ENCODE peak calls at places on chromosomes 13 and 19, in six cellular contexts. One of them, this sample, is unnamed.

GRCh38 chr13:98981596-98982195 is 3.8 kb upstream of the DOCK9 start:
- DNase-seq in HCT116: no peak
- DNase-seq in GM12878: no peak
- DNase-seq in K562: no peak
- DNase-seq in HepG2: no peak
- DNase-seq in Panc1: no peak
- DNase-seq in this sample: no peak

GRCh38 chr19:41223431-41224234 is 4.6 kb downstream of the AXL start:
- DNase-seq in HCT116: peak; percentile 49
- DNase-seq in GM12878: no peak
- DNase-seq in K562: no peak
- DNase-seq in HepG2: peak; percentile 57
- DNase-seq in Panc1: no peak
- DNase-seq in this sample: peak; percentile 76

GRCh38 chr19:40347476-40348124 is 597 bp downstream of the C19orf47 start:
- DNase-seq in HCT116: no peak
- DNase-seq in GM12878: no peak
- DNase-seq in K562: no peak
- DNase-seq in HepG2: no peak
- DNase-seq in Panc1: no peak
- DNase-seq in this sample: no peak

GRCh38 chr13:65990684-65991083 is 1239.5 kb downstream of the PCDH9 start:
- DNase-seq in HCT116: no peak
- DNase-seq in GM12878: no peak
- DNase-seq in K562: no peak
- DNase-seq in HepG2: no peak
- DNase-seq in Panc1: no peak
- DNase-seq in this sample: peak; percentile 23

GRCh38 chr13:28579334-28579733 is 79.6 kb upstream of the POMP start:
- DNase-seq in HCT116: no peak
- DNase-seq in GM12878: no peak
- DNase-seq in K562: no peak
- DNase-seq in HepG2: no peak
- DNase-seq in Panc1: no peak
- DNase-seq in this sample: peak; percentile 63

GRCh38 chr19:42433503-42434260 is 6.5 kb upstream of the LIPE start:
- DNase-seq in HCT116: no peak
- DNase-seq in GM12878: no peak
- DNase-seq in K562: peak; percentile 72
- DNase-seq in HepG2: peak; percentile 95
- DNase-seq in Panc1: no peak
- DNase-seq in this sample: peak; percentile 86

GRCh38 chr13:106155411-106155810 is 380.1 kb downstream of the EFNB2 start:
- DNase-seq in HCT116: no peak
- DNase-seq in GM12878: no peak
- DNase-seq in K562: no peak
- DNase-seq in HepG2: no peak
- DNase-seq in Panc1: no peak
- DNase-seq in this sample: no peak

GRCh38 chr13:44463759-44464158 is 90.1 kb downstream of the SERP2 start:
- DNase-seq in HCT116: no peak
- DNase-seq in GM12878: no peak
- DNase-seq in K562: no peak
- DNase-seq in HepG2: no peak
- DNase-seq in Panc1: no peak
- DNase-seq in this sample: no peak

GRCh38 chr13:53124568-53125094 is 96.0 kb downstream of the OLFM4 start:
- DNase-seq in HCT116: no peak
- DNase-seq in GM12878: no peak
- DNase-seq in K562: no peak
- DNase-seq in HepG2: no peak
- DNase-seq in Panc1: no peak
- DNase-seq in this sample: no peak

GRCh38 chr19:41870401-41870873 is 6.6 kb upstream of the CD79A start:
- DNase-seq in HCT116: no peak
- DNase-seq in GM12878: no peak
- DNase-seq in K562: no peak
- DNase-seq in HepG2: no peak
- DNase-seq in Panc1: no peak
- DNase-seq in this sample: no peak

GRCh38 chr19:44627631-44628030 is 14.3 kb downstream of the IGSF23 start:
- DNase-seq in HCT116: no peak
- DNase-seq in GM12878: no peak
- DNase-seq in K562: no peak
- DNase-seq in HepG2: no peak
- DNase-seq in Panc1: no peak
- DNase-seq in this sample: no peak

GRCh38 chr13:38386421-38386820 is 36.8 kb downstream of the UFM1 start:
- DNase-seq in HCT116: no peak
- DNase-seq in GM12878: no peak
- DNase-seq in K562: no peak
- DNase-seq in HepG2: no peak
- DNase-seq in Panc1: no peak
- DNase-seq in this sample: no peak

GRCh38 chr19:53989600-53990533 is 1.6 kb upstream of the CACNG6 start:
- DNase-seq in HCT116: no peak
- DNase-seq in GM12878: no peak
- DNase-seq in K562: no peak
- DNase-seq in HepG2: no peak
- DNase-seq in Panc1: peak; percentile 87
- DNase-seq in this sample: peak; percentile 18

GRCh38 chr19:18522124-18522861 is 423 bp upstream of the ELL start:
- DNase-seq in HCT116: peak; percentile 99
- DNase-seq in GM12878: peak; percentile 99
- DNase-seq in K562: peak; percentile 98
- DNase-seq in HepG2: peak; percentile 99
- DNase-seq in Panc1: peak; percentile 93
- DNase-seq in this sample: peak; percentile 100

GRCh38 chr13:112952759-112953541 is 16.1 kb upstream of the MCF2L start:
- DNase-seq in HCT116: no peak
- DNase-seq in GM12878: no peak
- DNase-seq in K562: no peak
- DNase-seq in HepG2: peak; percentile 73
- DNase-seq in Panc1: no peak
- DNase-seq in this sample: no peak

GRCh38 chr13:112951674-112952371 is 17.2 kb upstream of the MCF2L start:
- DNase-seq in HCT116: no peak
- DNase-seq in GM12878: no peak
- DNase-seq in K562: no peak
- DNase-seq in HepG2: peak; percentile 95
- DNase-seq in Panc1: no peak
- DNase-seq in this sample: no peak

GRCh38 chr13:112942689-112943308 is 26.2 kb upstream of the MCF2L start:
- DNase-seq in HCT116: peak; percentile 91
- DNase-seq in GM12878: peak; percentile 71
- DNase-seq in K562: peak; percentile 83
- DNase-seq in HepG2: peak; percentile 94
- DNase-seq in Panc1: peak; percentile 78
- DNase-seq in this sample: peak; percentile 99

GRCh38 chr13:112943309-112944125 is 25.5 kb upstream of the MCF2L start:
- DNase-seq in HCT116: no peak
- DNase-seq in GM12878: no peak
- DNase-seq in K562: no peak
- DNase-seq in HepG2: no peak
- DNase-seq in Panc1: no peak
- DNase-seq in this sample: peak; percentile 72

GRCh38 chr13:112947796-112948195 is 21.2 kb upstream of the MCF2L start:
- DNase-seq in HCT116: no peak
- DNase-seq in GM12878: no peak
- DNase-seq in K562: no peak
- DNase-seq in HepG2: no peak
- DNase-seq in Panc1: no peak
- DNase-seq in this sample: no peak
- H3K27me3 ChIP-seq in HCT116: peaks cover 4% of the 10 kb centered on the region
- H3K27me3 ChIP-seq in GM12878: no peaks in the 10 kb centered on the region
- H3K27me3 ChIP-seq in K562: peaks cover 3% of the 10 kb centered on the region
- H3K27me3 ChIP-seq in HepG2: no peaks in the 10 kb centered on the region
- H3K27me3 ChIP-seq in Panc1: peaks cover 3% of the 10 kb centered on the region
- H3K27me3 ChIP-seq in this sample: no peaks in the 10 kb centered on the region

GRCh38 chr19:16188521-16188920 is 3.3 kb downstream of the FAM32A start:
- DNase-seq in HCT116: no peak
- DNase-seq in GM12878: no peak
- DNase-seq in K562: no peak
- DNase-seq in HepG2: no peak
- DNase-seq in Panc1: no peak
- DNase-seq in this sample: no peak

GRCh38 chr19:16190198-16190597 is 5.0 kb downstream of the FAM32A start:
- DNase-seq in HCT116: no peak
- DNase-seq in GM12878: no peak
- DNase-seq in K562: no peak
- DNase-seq in HepG2: no peak
- DNase-seq in Panc1: no peak
- DNase-seq in this sample: no peak

GRCh38 chr19:16185123-16185924 is at the start of gene FAM32A:
- DNase-seq in HCT116: peak; percentile 98
- DNase-seq in GM12878: peak; percentile 98
- DNase-seq in K562: peak; percentile 100
- DNase-seq in HepG2: peak; percentile 98
- DNase-seq in Panc1: peak; percentile 96
- DNase-seq in this sample: peak; percentile 98

GRCh38 chr19:16184665-16185122 is 516 bp upstream of the FAM32A start:
- DNase-seq in HCT116: no peak
- DNase-seq in GM12878: no peak
- DNase-seq in K562: no peak
- DNase-seq in HepG2: no peak
- DNase-seq in Panc1: no peak
- DNase-seq in this sample: no peak

GRCh38 chr19:16185925-16186234 is 670 bp downstream of the FAM32A start:
- DNase-seq in HCT116: no peak
- DNase-seq in GM12878: no peak
- DNase-seq in K562: no peak
- DNase-seq in HepG2: peak; percentile 39
- DNase-seq in Panc1: no peak
- DNase-seq in this sample: no peak
- TF ChIP-seq CTCF in HCT116: no peak
- TF ChIP-seq CTCF in GM12878: peak; percentile 46
- TF ChIP-seq CTCF in K562: peak; percentile 65
- TF ChIP-seq CTCF in HepG2: no peak
- TF ChIP-seq CTCF in Panc1: no peak
- TF ChIP-seq CTCF in this sample: no peak

DNA sequence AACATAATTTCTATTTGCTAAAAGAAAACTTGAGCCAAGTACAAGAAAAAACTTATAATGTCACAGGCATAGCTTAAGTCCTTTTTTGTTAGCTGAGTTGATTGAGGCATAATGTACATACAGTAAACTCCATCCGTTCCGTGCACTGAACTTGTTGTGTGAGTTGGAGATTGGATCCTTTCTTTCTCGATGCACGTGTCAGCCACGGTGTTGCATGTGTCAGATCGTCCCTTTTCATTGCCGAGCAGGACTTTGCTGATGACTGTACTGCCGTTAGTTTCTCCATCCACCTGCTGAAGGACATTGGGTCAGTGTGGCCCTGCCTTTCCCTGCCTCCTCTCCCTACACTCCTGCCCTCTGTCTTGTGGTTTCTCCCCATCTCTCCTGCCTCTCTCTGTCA is 34.4 kb downstream of the IGFL2 start:
- DNase-seq in HCT116: no peak
- DNase-seq in GM12878: no peak
- DNase-seq in K562: no peak
- DNase-seq in HepG2: no peak
- DNase-seq in Panc1: no peak
- DNase-seq in this sample: no peak
- TF ChIP-seq REST in HCT116: no peak
- TF ChIP-seq REST in GM12878: no peak
- TF ChIP-seq REST in K562: no peak
- TF ChIP-seq REST in HepG2: no peak
- TF ChIP-seq REST in Panc1: no peak
- TF ChIP-seq REST in this sample: no peak

GRCh38 chr19:3292958-3293529 is 68.6 kb downstream of the CELF5 start:
- DNase-seq in HCT116: no peak
- DNase-seq in GM12878: no peak
- DNase-seq in K562: no peak
- DNase-seq in HepG2: peak; percentile 39
- DNase-seq in Panc1: no peak
- DNase-seq in this sample: no peak

GRCh38 chr19:3291644-3292043 is 67.2 kb downstream of the CELF5 start:
- DNase-seq in HCT116: no peak
- DNase-seq in GM12878: no peak
- DNase-seq in K562: no peak
- DNase-seq in HepG2: no peak
- DNase-seq in Panc1: no peak
- DNase-seq in this sample: no peak

GRCh38 chr19:3295581-3295980 is 70.8 kb upstream of the NFIC start:
- DNase-seq in HCT116: no peak
- DNase-seq in GM12878: no peak
- DNase-seq in K562: no peak
- DNase-seq in HepG2: no peak
- DNase-seq in Panc1: no peak
- DNase-seq in this sample: no peak

GRCh38 chr19:3294080-3294850 is 69.8 kb downstream of the CELF5 start:
- DNase-seq in HCT116: no peak
- DNase-seq in GM12878: no peak
- DNase-seq in K562: no peak
- DNase-seq in HepG2: no peak
- DNase-seq in Panc1: no peak
- DNase-seq in this sample: no peak

DNA sequence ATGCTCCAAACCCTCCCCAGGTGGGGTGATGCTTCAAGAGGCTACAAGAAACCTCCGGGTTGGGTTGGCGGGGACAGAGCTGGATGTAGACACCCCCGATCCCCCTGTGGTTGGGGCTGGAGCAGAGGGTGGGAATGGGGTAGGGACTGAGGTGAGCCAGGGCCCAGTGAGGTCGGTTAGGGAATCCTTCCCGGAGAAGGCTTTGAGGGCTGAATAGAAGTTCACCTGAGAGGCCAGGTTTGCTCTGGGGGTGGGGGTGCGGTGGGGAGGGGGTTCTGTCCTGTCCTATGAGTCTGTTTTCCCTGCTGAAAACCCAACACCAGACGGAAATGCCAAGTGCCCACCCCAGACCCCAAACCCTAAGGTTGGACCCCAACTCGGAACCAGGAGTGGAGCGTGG is 69.1 kb downstream of the CELF5 start:
- DNase-seq in HCT116: no peak
- DNase-seq in GM12878: no peak
- DNase-seq in K562: no peak
- DNase-seq in HepG2: no peak
- DNase-seq in Panc1: no peak
- DNase-seq in this sample: no peak
- H3K27me3 ChIP-seq in HCT116: no peaks in the 10 kb centered on the region
- H3K27me3 ChIP-seq in GM12878: peaks cover 6% of the 10 kb centered on the region
- H3K27me3 ChIP-seq in K562: peaks cover 12% of the 10 kb centered on the region
- H3K27me3 ChIP-seq in HepG2: peaks cover 26% of the 10 kb centered on the region
- H3K27me3 ChIP-seq in Panc1: no peaks in the 10 kb centered on the region
- H3K27me3 ChIP-seq in this sample: no peaks in the 10 kb centered on the region

GRCh38 chr19:15124572-15125231 is 17.5 kb downstream of the SYDE1 start:
- DNase-seq in HCT116: no peak
- DNase-seq in GM12878: no peak
- DNase-seq in K562: no peak
- DNase-seq in HepG2: peak; percentile 50
- DNase-seq in Panc1: no peak
- DNase-seq in this sample: peak; percentile 87
- TF ChIP-seq CTCF in HCT116: no peak
- TF ChIP-seq CTCF in GM12878: no peak
- TF ChIP-seq CTCF in K562: no peak
- TF ChIP-seq CTCF in HepG2: no peak
- TF ChIP-seq CTCF in Panc1: no peak
- TF ChIP-seq CTCF in this sample: no peak

This sample was measured in GM23338.